ENCODE peak calls at places on chromosomes 4 and X, in four cellular contexts. W is uterus, Q is OCI-LY7, U is A549. S is an unnamed sample. For H3K9me3, the result is how much of the 10 kb centered on the place peaks cover.

GRCh38 chr4:8191136-8191747 is 7.8 kb upstream of the SH3TC1 start:
- DNase-seq in W (peak), Q (no peak), U (no peak), S (no peak)

GRCh38 chr4:6591781-6592180 is 16.8 kb downstream of the MAN2B2 start:
- DNase-seq in W (no peak), Q (peak), U (no peak), S (no peak)

GRCh38 chrX:15576019-15576418 is 24.7 kb downstream of the ACE2 start:
- DNase-seq in W (no peak), Q (no peak), U (no peak), S (no peak)

GRCh38 chrX:130416785-130417184 is 15.0 kb downstream of the RBMX2 start:
- DNase-seq in W (no peak), Q (no peak), U (no peak), S (no peak)

GRCh38 chr4:74228691-74229640 is 71.0 kb downstream of the MTHFD2L start:
- DNase-seq in W (peak), Q (peak), U (peak), S (peak)

GRCh38 chr4:48043504-48043903 is 26.9 kb downstream of the NIPAL1 start:
- DNase-seq in W (no peak), Q (no peak), U (no peak), S (no peak)

GRCh38 chr4:8472166-8472688 is 31.6 kb downstream of the TRMT44 start:
- DNase-seq in W (no peak), Q (no peak), U (no peak), S (no peak)

GRCh38 chr4:168830777-168831512 is 179.1 kb downstream of the CBR4 start:
- DNase-seq in W (no peak), Q (no peak), U (peak), S (no peak)

GRCh38 chr4:81227138-81227537 is 12.1 kb upstream of the PRKG2 start:
- DNase-seq in W (no peak), Q (no peak), U (no peak), S (no peak)

GRCh38 chr4:56330691-56331090 is 56.6 kb downstream of the AASDH start:
- DNase-seq in W (no peak), Q (no peak), U (peak), S (no peak)

GRCh38 chr4:30718021-30718888 is 1.9 kb upstream of the PCDH7 start:
- DNase-seq in W (peak), Q (no peak), U (peak), S (no peak)

GRCh38 chr4:162952232-162952631 is 214.5 kb downstream of the NAF1 start:
- DNase-seq in W (no peak), Q (no peak), U (no peak), S (no peak)

GRCh38 chr4:165433529-165433928 is 54.7 kb downstream of the CPE start:
- DNase-seq in W (no peak), Q (no peak), U (no peak), S (no peak)

GRCh38 chr4:1092983-1093361 is 20.4 kb downstream of the RNF212 start:
- DNase-seq in W (no peak), Q (no peak), U (no peak), S (no peak)

GRCh38 chr4:39571504-39571903 is 44.3 kb upstream of the UGDH start:
- DNase-seq in W (no peak), Q (no peak), U (no peak), S (no peak)

GRCh38 chrX:20374450-20374849 is 107.7 kb upstream of the RPS6KA3 start:
- DNase-seq in W (no peak), Q (no peak), U (no peak), S (no peak)

GRCh38 chrX:103877571-103877970 is 45.5 kb upstream of the RAB9B start:
- DNase-seq in W (no peak), Q (no peak), U (no peak), S (no peak)

DNA sequence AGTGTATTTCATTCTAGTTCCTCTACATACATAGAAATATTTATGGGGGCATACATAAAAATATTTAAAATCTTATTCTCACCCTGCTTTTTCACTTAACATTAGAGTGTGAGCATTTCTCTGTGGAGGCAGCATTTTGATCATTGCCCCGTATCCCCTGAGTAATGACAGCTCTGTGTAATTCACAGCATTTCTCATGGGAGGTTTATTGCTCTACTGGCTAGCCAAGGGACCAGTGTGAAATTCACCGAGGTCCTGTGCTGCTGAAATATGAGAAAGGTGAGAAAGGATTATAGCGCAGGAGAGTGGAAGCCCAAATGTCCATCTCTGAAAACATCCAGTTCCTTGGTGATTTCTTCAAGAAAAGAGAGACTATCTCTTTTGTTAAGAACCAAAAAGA is 22.9 kb downstream of the PDGFC start:
- DNase-seq in W (no peak), Q (no peak), U (no peak), S (no peak)
- H3K27ac ChIP-seq in W (peak), Q (no peak), U (peak), S (no peak)

DNA sequence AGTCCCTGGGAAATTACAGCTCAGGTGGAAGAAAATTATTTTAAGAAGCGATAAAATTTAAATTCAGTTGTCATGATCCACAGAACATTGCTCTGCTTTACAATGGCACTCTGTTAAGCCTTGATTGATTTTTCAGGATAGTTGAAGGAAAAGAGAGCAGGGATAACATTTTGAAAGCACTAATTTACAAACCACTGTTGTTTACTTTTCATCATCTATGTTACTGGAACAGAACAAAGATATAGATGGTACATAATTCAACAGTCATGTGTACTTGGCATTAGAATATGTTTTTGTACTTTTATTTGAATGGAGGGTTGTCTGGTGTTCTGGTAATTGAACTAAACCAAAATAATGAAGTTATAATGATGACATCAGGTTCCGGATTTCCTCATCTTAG is 2.6 kb upstream of the ODAM start:
- DNase-seq in W (no peak), Q (no peak), U (no peak), S (no peak)
- TF ChIP-seq CTCF in W (no peak), Q (no peak), U (no peak), S (no peak)

GRCh38 chrX:145041486-145041885 is 205.8 kb upstream of the SPANXN1 start:
- DNase-seq in W (no peak), Q (no peak), U (no peak), S (no peak)
- H3K9me3 ChIP-seq in W (under half), Q (under half), U (under half), S (under half)

DNA sequence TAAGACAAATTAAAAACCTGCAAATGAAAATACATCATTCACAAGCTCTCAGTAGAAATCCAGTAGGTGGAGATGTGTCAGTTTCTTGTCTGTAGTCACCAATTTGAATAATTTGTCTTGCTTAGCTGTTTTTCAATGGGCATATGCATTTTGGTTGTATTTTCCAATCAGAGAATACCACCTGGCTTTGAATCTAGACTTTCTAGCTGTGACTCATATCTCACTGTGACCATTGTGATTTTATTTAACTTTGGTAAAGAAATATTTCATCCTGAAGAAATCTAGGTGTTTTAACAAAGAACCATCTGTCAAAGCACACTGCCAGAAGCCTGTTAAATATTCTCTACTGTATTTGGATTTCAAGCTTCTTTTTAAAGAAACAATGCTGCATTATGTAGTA is 1650.6 kb upstream of the IGFBP7 start:
- DNase-seq in W (no peak), Q (no peak), U (no peak), S (no peak)
- H3K27ac ChIP-seq in W (no peak), Q (no peak), U (no peak), S (no peak)

DNA sequence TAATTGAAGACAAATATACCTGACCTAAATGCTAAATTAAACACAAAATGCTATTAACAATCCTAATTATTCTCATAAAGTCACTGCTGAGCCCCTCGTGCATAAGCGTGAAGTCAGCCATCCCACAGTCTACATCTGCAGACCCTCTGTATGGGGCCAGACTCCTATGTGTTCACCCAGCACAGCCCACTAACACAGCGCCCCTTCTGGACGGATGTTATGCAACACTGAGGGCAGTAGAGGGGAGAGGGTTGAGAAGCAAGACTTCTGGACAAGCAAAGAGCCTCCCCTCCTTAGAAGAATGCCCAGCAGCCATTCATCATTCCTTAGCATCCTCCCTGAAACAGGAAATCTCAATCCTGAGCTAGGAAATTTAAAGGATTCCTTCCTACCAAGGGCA is 7.9 kb downstream of the TRPC3 start:
- DNase-seq in W (no peak), Q (peak), U (no peak), S (no peak)
- TF ChIP-seq CTCF in W (peak), Q (peak), U (no peak), S (no peak)

S was measured in CD4-positive, alpha-beta T cell.